ENCODE peak calls at places on chromosomes 12 and 14, in four cellular contexts. M, H, G and Z are unnamed samples.

GRCh38 chr12:117393656-117394055 is 32.2 kb upstream of the NOS1 start:
- DNase-seq in H (no peak), G (no peak), M (no peak), Z (no peak)

GRCh38 chr12:92582466-92582865 is 120.3 kb upstream of the PLEKHG7 start:
- DNase-seq in H (no peak), M (no peak), G (no peak), Z (no peak)

GRCh38 chr14:68409355-68409754 is 383.5 kb downstream of the ZFP36L1 start:
- DNase-seq in M (no peak), H (no peak), G (no peak), Z (no peak)

GRCh38 chr14:78595797-78596196 is 425.6 kb downstream of the NRXN3 start:
- DNase-seq in H (no peak), G (no peak), M (no peak), Z (no peak)

GRCh38 chr12:125092872-125093680 is 27.8 kb downstream of the AACS start:
- DNase-seq in H (no peak), G (peak; percentile 78), M (peak; percentile 75), Z (peak; percentile 53)

GRCh38 chr14:67722293-67722692 is 20.6 kb downstream of the RDH12 start:
- DNase-seq in G (peak; percentile 87), M (no peak), H (no peak), Z (no peak)

GRCh38 chr12:121992059-121992879 is 29.4 kb upstream of the BCL7A start:
- DNase-seq in G (no peak), H (peak; percentile 85), M (peak; percentile 99), Z (peak; percentile 94)

GRCh38 chr14:77113644-77114043 is 15.6 kb downstream of the CIPC start:
- DNase-seq in G (peak; percentile 85), H (no peak), M (no peak), Z (no peak)

GRCh38 chr12:81797100-81797499 is 38.0 kb upstream of the PPFIA2 start:
- DNase-seq in M (no peak), G (no peak), H (no peak), Z (no peak)

GRCh38 chr12:57803317-57803893 is 15.1 kb downstream of the AVIL start:
- DNase-seq in G (peak; percentile 54), M (peak; percentile 27), H (no peak), Z (peak; percentile 9)